ENCODE peak calls at places on chromosome 9, in nine cellular contexts. I is ELF-1, Y is foreskin fibroblast, U is epithelial cell of esophagus, B is ACHN, H is HT-29, Q is iris pigment epithelial cell, O is EL, A is T follicular helper cell. F is an unnamed sample.

GRCh38 chr9:72557549-72557948 is 36.1 kb downstream of the TMC1 start:
- DNase-seq in O (peak), Y (peak), U (peak), B (peak), A (no peak), Q (peak), I (peak), H (peak), F (no peak)

GRCh38 chr9:137672907-137673791 is 54.3 kb downstream of the EHMT1 start:
- DNase-seq in H (peak), A (peak), Q (peak), B (peak), U (peak), Y (peak), I (peak), O (peak), F (peak)

GRCh38 chr9:100170556-100170955 is 71.5 kb downstream of the INVS start:
- DNase-seq in A (no peak), O (peak), B (no peak), I (no peak), Y (peak), H (no peak), U (no peak), Q (peak), F (no peak)

GRCh38 chr9:96605328-96605727 is 14.3 kb downstream of the CDC14B start:
- DNase-seq in I (no peak), B (no peak), A (no peak), Q (no peak), U (no peak), H (no peak), O (no peak), Y (peak), F (no peak)

GRCh38 chr9:75903785-75904360 is 13.4 kb downstream of the PCSK5 start:
- DNase-seq in I (peak), A (no peak), B (no peak), O (no peak), H (no peak), U (peak), Q (no peak), Y (peak), F (no peak)

GRCh38 chr9:132622144-132622543 is 39.7 kb downstream of the BARHL1 start:
- DNase-seq in U (peak), I (no peak), Y (peak), Q (peak), O (peak), H (no peak), A (no peak), B (no peak), F (no peak)

GRCh38 chr9:137021979-137022619 is 5.9 kb downstream of the ABCA2 start:
- DNase-seq in Y (peak), B (peak), A (peak), I (peak), H (peak), O (peak), Q (peak), U (peak), F (peak)

GRCh38 chr9:134299068-134299467 is 27.2 kb upstream of the RXRA start:
- DNase-seq in O (no peak), U (no peak), A (no peak), Y (no peak), Q (no peak), H (no peak), B (no peak), I (no peak), F (no peak)

F was measured in GM13976.